ENCODE peak calls at places on chromosomes 13 and 19, in eight cellular contexts. P is nephron progenitor cell, S is caudate nucleus, X is fibroblast of pulmonary artery, E is nucleus accumbens, V is fibroblast of the aortic adventitia, I is HEK293T, Z is NCI-H2029 treated with DMSO at 0.1 percent for 48 hours. F is an unnamed sample.

GRCh38 chr19:4550018-4550417 is 9.5 kb downstream of the SEMA6B start:
- DNase-seq in E (no peak), V (no peak), X (no peak), Z (no peak), P (no peak), I (no peak), S (no peak), F (no peak)

GRCh38 chr13:24050796-24051715 is 109.5 kb upstream of the SPATA13 start:
- DNase-seq in X (no peak), Z (peak; percentile 50), S (no peak), P (no peak), I (no peak), V (no peak), E (no peak), F (no peak)

GRCh38 chr19:29568036-29568788 is 37.9 kb upstream of the POP4 start:
- DNase-seq in E (no peak), I (no peak), P (no peak), Z (no peak), S (no peak), X (no peak), V (no peak), F (no peak)

GRCh38 chr19:57560049-57560491 is 407 bp upstream of the ZNF550 start:
- DNase-seq in X (peak; percentile 72), Z (no peak), S (no peak), E (no peak), I (no peak), V (peak; percentile 27), P (no peak), F (no peak)

GRCh38 chr13:29852464-29853054 is 2.1 kb upstream of the UBL3 start:
- DNase-seq in X (no peak), E (no peak), I (no peak), Z (no peak), P (no peak), V (peak; percentile 38), S (no peak), F (no peak)

GRCh38 chr19:18340990-18341868 is 831 bp downstream of the PGPEP1 start:
- DNase-seq in P (peak; percentile 40), X (peak; percentile 34), I (no peak), V (peak; percentile 23), Z (no peak), E (no peak), S (peak; percentile 10), F (peak; percentile 81)

GRCh38 chr19:5231857-5232503 is 108.6 kb downstream of the PTPRS start:
- DNase-seq in X (peak; percentile 19), S (no peak), I (no peak), Z (no peak), P (no peak), V (peak; percentile 22), E (no peak), F (no peak)

GRCh38 chr19:39080431-39080830 is 3.7 kb upstream of the ACP7 start:
- DNase-seq in E (no peak), S (no peak), Z (no peak), X (no peak), I (no peak), P (no peak), V (no peak), F (no peak)

GRCh38 chr19:6071103-6071485 is 39.2 kb downstream of the RFX2 start:
- DNase-seq in I (no peak), Z (no peak), V (peak; percentile 94), X (peak; percentile 77), S (no peak), E (no peak), P (no peak), F (no peak)

GRCh38 chr13:73368608-73369007 is 309.8 kb downstream of the KLF5 start:
- DNase-seq in E (no peak), S (no peak), X (no peak), I (no peak), V (no peak), P (no peak), Z (no peak), F (no peak)

GRCh38 chr13:109771926-109772325 is 14.5 kb downstream of the IRS2 start:
- DNase-seq in S (no peak), P (no peak), V (no peak), I (no peak), X (no peak), Z (no peak), E (no peak), F (no peak)

GRCh38 chr13:33341861-33342452 is 56.4 kb upstream of the STARD13 start:
- DNase-seq in I (no peak), P (no peak), V (no peak), S (no peak), X (no peak), Z (no peak), E (no peak), F (no peak)

GRCh38 chr19:4748589-4748988 is 24.9 kb upstream of the DPP9 start:
- DNase-seq in Z (no peak), V (no peak), I (no peak), X (no peak), P (no peak), S (no peak), E (no peak), F (no peak)

F was measured in CD8-positive, alpha-beta memory T cell.